ENCODE peak calls at places on chromosome 16, in eight cellular contexts. K is NCI-H1105; L is Kasumi-1; I is stimulated activated CD4-positive, alpha-beta T cell treated with anti-CD3 and anti-CD28 coated beads, TNF-alpha, amount 100 ng/mL, for 48 hours; F is NCI-H446; O is foreskin keratinocyte; M is hippocampal formation; A is T-helper 1 cell. U is an unnamed sample.

GRCh38 chr16:89139907-89140361 is 31.6 kb upstream of the CDH15 start:
- DNase-seq in K (no peak), L (no peak), I (no peak), F (no peak), O (no peak), M (no peak), A (no peak), U (peak; percentile 32)

GRCh38 chr16:17367932-17368331 is 102.8 kb downstream of the XYLT1 start:
- DNase-seq in K (no peak), L (no peak), I (no peak), F (no peak), O (no peak), M (no peak), A (no peak), U (no peak)

GRCh38 chr16:12741176-12741575 is 62.5 kb downstream of the CPPED1 start:
- DNase-seq in K (no peak), L (no peak), I (no peak), F (no peak), O (no peak), M (no peak), A (no peak), U (no peak)

GRCh38 chr16:26717826-26718225 is 348.9 kb upstream of the C16orf82 start:
- DNase-seq in K (peak; percentile 5), L (no peak), I (no peak), F (no peak), O (no peak), M (no peak), A (no peak), U (no peak)

GRCh38 chr16:73093146-73094144 is 45.5 kb upstream of the ZFHX3 start:
- DNase-seq in K (no peak), L (no peak), I (no peak), F (no peak), O (no peak), M (no peak), A (no peak), U (peak; percentile 32)

GRCh38 chr16:86665319-86665675 is 86.9 kb downstream of the FOXL1 start:
- DNase-seq in K (no peak), L (no peak), I (no peak), F (no peak), O (peak; percentile 65), M (no peak), A (no peak), U (no peak)

GRCh38 chr16:88505405-88506082 is 52.5 kb downstream of the ZFPM1 start:
- DNase-seq in K (peak; percentile 79), L (no peak), I (peak; percentile 20), F (no peak), O (peak; percentile 21), M (no peak), A (peak; percentile 61), U (no peak)

GRCh38 chr16:30375830-30376229 is 1.2 kb downstream of the MYL11 start:
- DNase-seq in K (no peak), L (no peak), I (no peak), F (no peak), O (no peak), M (no peak), A (no peak), U (peak; percentile 75)

GRCh38 chr16:11372924-11373306 is 27.7 kb downstream of the RMI2 start:
- DNase-seq in K (no peak), L (no peak), I (no peak), F (no peak), O (no peak), M (no peak), A (no peak), U (no peak)

GRCh38 chr16:27436065-27436464 is 34.1 kb downstream of the IL21R start:
- DNase-seq in K (no peak), L (no peak), I (no peak), F (no peak), O (no peak), M (no peak), A (no peak), U (no peak)

GRCh38 chr16:84137287-84137686 is 7.7 kb downstream of the HSDL1 start:
- DNase-seq in K (no peak), L (no peak), I (no peak), F (no peak), O (no peak), M (no peak), A (no peak), U (no peak)

GRCh38 chr16:64238576-64238975 is 883.3 kb downstream of the CDH11 start:
- DNase-seq in K (no peak), L (no peak), I (no peak), F (no peak), O (peak; percentile 65), M (no peak), A (no peak), U (no peak)

GRCh38 chr16:88299751-88300462 is 82.9 kb upstream of the ZNF469 start:
- DNase-seq in K (no peak), L (no peak), I (no peak), F (no peak), O (no peak), M (no peak), A (no peak), U (no peak)

GRCh38 chr16:2500937-2501750 is 12.6 kb upstream of the ATP6V0C start:
- DNase-seq in K (peak; percentile 58), L (peak; percentile 55), I (peak; percentile 65), F (peak; percentile 51), O (no peak), M (peak; percentile 83), A (peak; percentile 71), U (peak; percentile 69)

GRCh38 chr16:82641336-82641984 is 14.7 kb downstream of the CDH13 start:
- DNase-seq in K (no peak), L (no peak), I (no peak), F (no peak), O (no peak), M (no peak), A (no peak), U (peak; percentile 48)

GRCh38 chr16:50309527-50310307 is 43.4 kb downstream of the ADCY7 start:
- DNase-seq in K (peak; percentile 10), L (no peak), I (no peak), F (no peak), O (no peak), M (no peak), A (no peak), U (no peak)

GRCh38 chr16:48384305-48384981 is 770 bp downstream of the SIAH1 start:
- DNase-seq in K (peak; percentile 69), L (peak; percentile 39), I (no peak), F (no peak), O (no peak), M (peak; percentile 51), A (peak; percentile 33), U (peak; percentile 75)

GRCh38 chr16:67723151-67723915 is 4.2 kb upstream of the GFOD2 start:
- DNase-seq in K (no peak), L (no peak), I (no peak), F (no peak), O (peak; percentile 90), M (no peak), A (no peak), U (peak; percentile 52)

GRCh38 chr16:75764154-75764768 is 38.0 kb upstream of the CPHXL start:
- DNase-seq in K (peak; percentile 43), L (peak; percentile 87), I (peak; percentile 22), F (peak; percentile 5), O (peak; percentile 44), M (peak; percentile 62), A (peak; percentile 31), U (peak; percentile 62)

GRCh38 chr16:19578378-19578851 is 22.9 kb downstream of the VPS35L start:
- DNase-seq in K (no peak), L (no peak), I (no peak), F (no peak), O (no peak), M (peak; percentile 89), A (no peak), U (no peak)

GRCh38 chr16:13036600-13036999 is 135.2 kb downstream of the SHISA9 start:
- DNase-seq in K (no peak), L (peak; percentile 29), I (peak; percentile 8), F (no peak), O (peak; percentile 22), M (no peak), A (no peak), U (peak; percentile 80)

GRCh38 chr16:30570621-30571443 is 682 bp downstream of the ZNF688 start:
- DNase-seq in K (peak; percentile 27), L (no peak), I (no peak), F (no peak), O (peak; percentile 14), M (peak; percentile 57), A (no peak), U (peak; percentile 42)

GRCh38 chr16:13939821-13940220 is 19.9 kb downstream of the ERCC4 start:
- DNase-seq in K (no peak), L (no peak), I (no peak), F (no peak), O (peak; percentile 50), M (no peak), A (no peak), U (no peak)

GRCh38 chr16:89197633-89198416 is 2.5 kb downstream of the SLC22A31 start:
- DNase-seq in K (no peak), L (no peak), I (no peak), F (no peak), O (no peak), M (no peak), A (no peak), U (peak; percentile 75)

GRCh38 chr16:80176114-80176513 is 364.7 kb upstream of the DYNLRB2 start:
- DNase-seq in K (no peak), L (no peak), I (no peak), F (no peak), O (no peak), M (no peak), A (no peak), U (peak; percentile 26)

GRCh38 chr16:75424096-75424762 is 9.1 kb downstream of the CFDP1 start:
- DNase-seq in K (no peak), L (no peak), I (no peak), F (no peak), O (no peak), M (no peak), A (no peak), U (no peak)

GRCh38 chr16:75761111-75761510 is 34.8 kb upstream of the CPHXL start:
- DNase-seq in K (no peak), L (no peak), I (no peak), F (no peak), O (no peak), M (no peak), A (no peak), U (no peak)

GRCh38 chr16:50821586-50821985 is 79.7 kb downstream of the CYLD start:
- DNase-seq in K (no peak), L (no peak), I (no peak), F (no peak), O (no peak), M (no peak), A (no peak), U (no peak)

GRCh38 chr16:64051826-64052225 is 1070.0 kb downstream of the CDH11 start:
- DNase-seq in K (no peak), L (peak; percentile 23), I (no peak), F (no peak), O (peak; percentile 34), M (no peak), A (no peak), U (peak; percentile 9)

GRCh38 chr16:3494574-3494973 is 715 bp downstream of the C16orf90 start:
- DNase-seq in K (no peak), L (no peak), I (no peak), F (no peak), O (no peak), M (no peak), A (no peak), U (no peak)

GRCh38 chr16:12901597-12902436 is at the start of gene SHISA9:
- DNase-seq in K (no peak), L (no peak), I (no peak), F (no peak), O (no peak), M (no peak), A (no peak), U (peak; percentile 56)

GRCh38 chr16:81469710-81470481 is 25.3 kb downstream of the CMIP start:
- DNase-seq in K (no peak), L (peak; percentile 99), I (no peak), F (no peak), O (no peak), M (peak; percentile 26), A (peak; percentile 10), U (no peak)

GRCh38 chr16:51114369-51114768 is 36.7 kb downstream of the SALL1 start:
- DNase-seq in K (no peak), L (no peak), I (no peak), F (no peak), O (no peak), M (no peak), A (no peak), U (no peak)

GRCh38 chr16:15653227-15653626 is 3.2 kb downstream of the NDE1 start:
- DNase-seq in K (no peak), L (no peak), I (no peak), F (peak; percentile 4), O (peak; percentile 80), M (peak; percentile 23), A (no peak), U (peak; percentile 35)

U was measured in myocyte.